ENCODE peak calls at places on chromosomes 3 and 15, in four cellular contexts. H is IMR-90; J is CD4-positive, CD25-positive, alpha-beta regulatory T cell; Q is endodermal cell. U is an unnamed sample.

GRCh38 chr15:41969851-41970431 is 2.4 kb downstream of the EHD4 start:
- DNase-seq in J (peak), Q (peak), H (no peak), U (no peak)

GRCh38 chr3:101842245-101842934 is 6.9 kb upstream of the NFKBIZ start:
- DNase-seq in J (no peak), H (no peak), Q (peak), U (peak)

GRCh38 chr3:196688349-196688748 is 23.7 kb downstream of the CEP19 start:
- DNase-seq in Q (no peak), H (peak), J (no peak), U (no peak)

GRCh38 chr3:30658328-30659052 is 52.1 kb downstream of the TGFBR2 start:
- DNase-seq in H (peak), Q (no peak), J (peak), U (peak)

GRCh38 chr3:187979543-187979942 is 174.4 kb upstream of the LPP start:
- DNase-seq in H (no peak), J (peak), Q (no peak), U (no peak)

GRCh38 chr15:73679964-73680363 is 4.2 kb upstream of the CD276 start:
- DNase-seq in Q (no peak), H (no peak), J (no peak), U (no peak)

GRCh38 chr3:73804204-73804603 is 179.5 kb upstream of the PDZRN3 start:
- DNase-seq in H (no peak), J (no peak), Q (no peak), U (no peak)

GRCh38 chr15:57444877-57445513 is 68.7 kb downstream of the CGNL1 start:
- DNase-seq in Q (no peak), H (no peak), J (peak), U (peak)

GRCh38 chr3:127728417-127728816 is 55.7 kb downstream of the ABTB1 start:
- DNase-seq in J (no peak), Q (no peak), H (peak), U (no peak)

GRCh38 chr15:23877502-23878412 is 190.7 kb upstream of the NDN start:
- DNase-seq in H (no peak), J (peak), Q (peak), U (peak)

GRCh38 chr3:71803248-71803647 is 18.3 kb upstream of the PROK2 start:
- DNase-seq in H (no peak), J (no peak), Q (peak), U (no peak)

GRCh38 chr15:100114526-100114925 is 227.2 kb downstream of the ADAMTS17 start:
- DNase-seq in J (no peak), Q (no peak), H (peak), U (no peak)

GRCh38 chr3:48018841-48019240 is 2.6 kb upstream of the MAP4 start:
- DNase-seq in Q (no peak), J (no peak), H (peak), U (no peak)

GRCh38 chr3:168864107-168865021 is 768.6 kb upstream of the GOLIM4 start:
- DNase-seq in Q (no peak), J (no peak), H (no peak), U (no peak)
- H3K4me3 ChIP-seq in Q (no peak), J (no peak), H (no peak), U (no peak)

GRCh38 chr3:179449621-179450020 is 1.6 kb downstream of the GNB4 start:
- DNase-seq in Q (no peak), H (peak), J (no peak), U (no peak)
- H3K4me3 ChIP-seq in Q (peak), H (peak), J (no peak), U (peak)

GRCh38 chr3:16379838-16380237 is 114.8 kb downstream of the OXNAD1 start:
- DNase-seq in J (peak), H (no peak), Q (no peak), U (no peak)
- H3K4me3 ChIP-seq in J (no peak), H (no peak), Q (no peak), U (no peak)

GRCh38 chr3:23442598-23443383 is 239.7 kb downstream of the UBE2E2 start:
- DNase-seq in Q (no peak), J (peak), H (peak), U (no peak)
- H3K4me3 ChIP-seq in Q (no peak), J (no peak), H (no peak), U (no peak)

GRCh38 chr15:90665288-90666134 is 51.6 kb upstream of the BLM start:
- DNase-seq in Q (no peak), J (peak), H (peak), U (no peak)

GRCh38 chr15:90671216-90671615 is 45.9 kb upstream of the BLM start:
- DNase-seq in H (no peak), Q (no peak), J (no peak), U (no peak)

GRCh38 chr15:90667063-90667754 is 49.9 kb upstream of the BLM start:
- DNase-seq in H (no peak), Q (no peak), J (no peak), U (no peak)

GRCh38 chr15:90664650-90665287 is 52.4 kb upstream of the BLM start:
- DNase-seq in H (peak), Q (no peak), J (no peak), U (no peak)

GRCh38 chr15:90666135-90666909 is 50.8 kb upstream of the BLM start:
- DNase-seq in H (no peak), Q (no peak), J (no peak), U (no peak)
- H3K4me3 ChIP-seq in H (no peak), Q (no peak), J (peak), U (no peak)

GRCh38 chr3:66971245-66971644 is 26.9 kb upstream of the KBTBD8 start:
- DNase-seq in H (no peak), J (no peak), Q (no peak), U (no peak)

GRCh38 chr3:66971891-66972551 is 26.1 kb upstream of the KBTBD8 start:
- DNase-seq in H (peak), Q (peak), J (peak), U (peak)
- H3K4me3 ChIP-seq in H (peak), Q (no peak), J (peak), U (no peak)

GRCh38 chr15:72170691-72171090 is 26.9 kb downstream of the GRAMD2A start:
- DNase-seq in J (no peak), Q (no peak), H (no peak), U (no peak)
- H3K4me3 ChIP-seq in J (no peak), Q (no peak), H (no peak), U (no peak)

GRCh38 chr3:186413615-186414415 is 51.8 kb upstream of the DGKG start:
- DNase-seq in H (no peak), J (peak), Q (peak), U (peak)
- H3K4me3 ChIP-seq in H (no peak), J (peak), Q (peak), U (peak)

GRCh38 chr3:14988988-14989394 is 41.6 kb downstream of the NR2C2 start:
- DNase-seq in H (no peak), J (peak), Q (peak), U (no peak)
- H3K4me3 ChIP-seq in H (no peak), J (no peak), Q (no peak), U (no peak)

U was measured in HAP-1.